ENCODE peak calls at places on chromosomes 13 and 19, in ten cellular contexts. R is GOT3, C is aorta, A is SW480, Q is pancreas, K is MG63, T is astrocyte of the hippocampus, O is stromal cell of bone marrow, W is body of pancreas, L is Right ventricle myocardium superior. D is an unnamed sample.

GRCh38 chr13:111388851-111389500 is 68.5 kb downstream of the TEX29 start:
- DNase-seq in R (no peak), C (peak), A (no peak), Q (no peak), K (no peak), T (no peak), O (no peak), W (no peak), L (no peak), D (no peak)

GRCh38 chr19:15260939-15261338 is 28.7 kb upstream of the EPHX3 start:
- DNase-seq in R (no peak), C (no peak), A (no peak), Q (no peak), K (no peak), T (no peak), O (no peak), W (no peak), L (peak), D (no peak)

GRCh38 chr13:29459818-29460335 is 135.6 kb downstream of the SLC7A1 start:
- DNase-seq in R (no peak), C (no peak), A (no peak), Q (no peak), K (no peak), T (no peak), O (no peak), W (no peak), L (no peak), D (no peak)

GRCh38 chr19:8423821-8424223 is 10.7 kb downstream of the MARCHF2 start:
- DNase-seq in R (peak), C (peak), A (peak), Q (no peak), K (peak), T (peak), O (peak), W (peak), L (peak), D (peak)

GRCh38 chr19:58118979-58119733 is 21.1 kb upstream of the ZSCAN18 start:
- DNase-seq in R (no peak), C (no peak), A (no peak), Q (no peak), K (no peak), T (no peak), O (no peak), W (no peak), L (no peak), D (no peak)

GRCh38 chr13:22800726-22801401 is 379.9 kb upstream of the SGCG start:
- DNase-seq in R (no peak), C (no peak), A (no peak), Q (no peak), K (no peak), T (no peak), O (peak), W (no peak), L (no peak), D (no peak)

GRCh38 chr19:17332677-17333581 is 1.7 kb downstream of the ANO8 start:
- DNase-seq in R (no peak), C (peak), A (peak), Q (peak), K (peak), T (peak), O (no peak), W (peak), L (no peak), D (no peak)

GRCh38 chr19:2302319-2303208 is 5.4 kb downstream of the LINGO3 start:
- DNase-seq in R (no peak), C (no peak), A (no peak), Q (no peak), K (no peak), T (peak), O (no peak), W (peak), L (peak), D (peak)

GRCh38 chr19:44618640-44619357 is 5.4 kb downstream of the IGSF23 start:
- DNase-seq in R (no peak), C (no peak), A (no peak), Q (no peak), K (no peak), T (no peak), O (no peak), W (no peak), L (no peak), D (no peak)

GRCh38 chr13:104318121-104318520 is 1251.9 kb upstream of the SLC10A2 start:
- DNase-seq in R (no peak), C (no peak), A (peak), Q (no peak), K (peak), T (peak), O (no peak), W (no peak), L (no peak), D (no peak)

GRCh38 chr19:16458391-16459128 is 13.2 kb downstream of the EPS15L1 start:
- DNase-seq in R (no peak), C (no peak), A (no peak), Q (no peak), K (no peak), T (no peak), O (no peak), W (no peak), L (no peak), D (no peak)

GRCh38 chr19:41877916-41878905 is 1.1 kb downstream of the CD79A start:
- DNase-seq in R (no peak), C (no peak), A (no peak), Q (peak), K (no peak), T (no peak), O (no peak), W (no peak), L (no peak), D (no peak)

GRCh38 chr13:109344552-109345157 is 441.7 kb downstream of the IRS2 start:
- DNase-seq in R (no peak), C (no peak), A (no peak), Q (no peak), K (no peak), T (peak), O (no peak), W (no peak), L (no peak), D (no peak)

GRCh38 chr19:1154731-1155351 is 19.2 kb downstream of the SBNO2 start:
- DNase-seq in R (no peak), C (peak), A (peak), Q (peak), K (peak), T (peak), O (peak), W (peak), L (peak), D (peak)

GRCh38 chr13:48233886-48234488 is 981 bp downstream of the ITM2B start:
- DNase-seq in R (no peak), C (no peak), A (no peak), Q (no peak), K (no peak), T (peak), O (peak), W (no peak), L (no peak), D (peak)

GRCh38 chr19:38079926-38080380 is 144.1 kb downstream of the DPF1 start:
- DNase-seq in R (no peak), C (no peak), A (peak), Q (peak), K (peak), T (peak), O (peak), W (peak), L (no peak), D (no peak)

GRCh38 chr19:18419195-18419698 is at the start of gene SSBP4:
- DNase-seq in R (peak), C (peak), A (peak), Q (peak), K (peak), T (peak), O (peak), W (peak), L (peak), D (peak)

GRCh38 chr19:43468354-43469159 is 3.1 kb upstream of the LYPD3 start:
- DNase-seq in R (no peak), C (no peak), A (no peak), Q (no peak), K (no peak), T (no peak), O (no peak), W (no peak), L (no peak), D (no peak)

D was measured in Right ventricle myocardium inferior.